ENCODE peak calls at places on chromosome 6, in ten cellular contexts. One of them, this sample, is unnamed.

GRCh38 chr6:2020909-2021308 is 224.5 kb downstream of the GMDS start:
- DNase-seq in neural progenitor cell: no peak
- DNase-seq in left ventricle myocardium inferior: no peak
- DNase-seq in mesenchymal stem cell: no peak
- DNase-seq in GM23248: peak; percentile 54
- DNase-seq in Peyer's patch: no peak
- DNase-seq in fibroblast of the aortic adventitia: peak; percentile 54
- DNase-seq in right cardiac atrium: no peak
- DNase-seq in lower lobe of right lung: no peak
- DNase-seq in choroid plexus epithelial cell: peak; percentile 77
- DNase-seq in this sample: peak; percentile 69

GRCh38 chr6:113171882-113172281 is 685.3 kb upstream of the MARCKS start:
- DNase-seq in neural progenitor cell: no peak
- DNase-seq in left ventricle myocardium inferior: no peak
- DNase-seq in mesenchymal stem cell: no peak
- DNase-seq in GM23248: no peak
- DNase-seq in Peyer's patch: no peak
- DNase-seq in fibroblast of the aortic adventitia: no peak
- DNase-seq in right cardiac atrium: no peak
- DNase-seq in lower lobe of right lung: no peak
- DNase-seq in choroid plexus epithelial cell: no peak
- DNase-seq in this sample: no peak

GRCh38 chr6:42347456-42347855 is 104.3 kb downstream of the TRERF1 start:
- DNase-seq in neural progenitor cell: no peak
- DNase-seq in left ventricle myocardium inferior: no peak
- DNase-seq in mesenchymal stem cell: no peak
- DNase-seq in GM23248: no peak
- DNase-seq in Peyer's patch: no peak
- DNase-seq in fibroblast of the aortic adventitia: no peak
- DNase-seq in right cardiac atrium: no peak
- DNase-seq in lower lobe of right lung: no peak
- DNase-seq in choroid plexus epithelial cell: no peak
- DNase-seq in this sample: no peak

GRCh38 chr6:12440981-12441380 is 150.8 kb downstream of the EDN1 start:
- DNase-seq in neural progenitor cell: peak; percentile 43
- DNase-seq in left ventricle myocardium inferior: no peak
- DNase-seq in mesenchymal stem cell: peak; percentile 19
- DNase-seq in GM23248: peak; percentile 17
- DNase-seq in Peyer's patch: no peak
- DNase-seq in fibroblast of the aortic adventitia: peak; percentile 31
- DNase-seq in right cardiac atrium: no peak
- DNase-seq in lower lobe of right lung: no peak
- DNase-seq in choroid plexus epithelial cell: peak; percentile 15
- DNase-seq in this sample: no peak

GRCh38 chr6:155388546-155388945 is 67.1 kb downstream of the NOX3 start:
- DNase-seq in neural progenitor cell: no peak
- DNase-seq in left ventricle myocardium inferior: no peak
- DNase-seq in mesenchymal stem cell: peak; percentile 32
- DNase-seq in GM23248: no peak
- DNase-seq in Peyer's patch: no peak
- DNase-seq in fibroblast of the aortic adventitia: no peak
- DNase-seq in right cardiac atrium: no peak
- DNase-seq in lower lobe of right lung: no peak
- DNase-seq in choroid plexus epithelial cell: no peak
- DNase-seq in this sample: no peak

GRCh38 chr6:34047913-34048867 is 97.7 kb downstream of the GRM4 start:
- DNase-seq in neural progenitor cell: no peak
- DNase-seq in left ventricle myocardium inferior: no peak
- DNase-seq in mesenchymal stem cell: no peak
- DNase-seq in GM23248: no peak
- DNase-seq in Peyer's patch: no peak
- DNase-seq in fibroblast of the aortic adventitia: no peak
- DNase-seq in right cardiac atrium: no peak
- DNase-seq in lower lobe of right lung: no peak
- DNase-seq in choroid plexus epithelial cell: no peak
- DNase-seq in this sample: no peak

GRCh38 chr6:124462746-124463145 is 499.5 kb upstream of the RNF217 start:
- DNase-seq in neural progenitor cell: no peak
- DNase-seq in left ventricle myocardium inferior: no peak
- DNase-seq in mesenchymal stem cell: no peak
- DNase-seq in GM23248: no peak
- DNase-seq in Peyer's patch: no peak
- DNase-seq in fibroblast of the aortic adventitia: no peak
- DNase-seq in right cardiac atrium: no peak
- DNase-seq in lower lobe of right lung: no peak
- DNase-seq in choroid plexus epithelial cell: no peak
- DNase-seq in this sample: no peak

GRCh38 chr6:145929037-145929633 is 35.0 kb downstream of the SHPRH start:
- DNase-seq in neural progenitor cell: peak; percentile 53
- DNase-seq in left ventricle myocardium inferior: no peak
- DNase-seq in mesenchymal stem cell: peak; percentile 58
- DNase-seq in GM23248: peak; percentile 60
- DNase-seq in Peyer's patch: no peak
- DNase-seq in fibroblast of the aortic adventitia: peak; percentile 78
- DNase-seq in right cardiac atrium: no peak
- DNase-seq in lower lobe of right lung: no peak
- DNase-seq in choroid plexus epithelial cell: peak; percentile 77
- DNase-seq in this sample: peak; percentile 74

GRCh38 chr6:41055149-41055548 is 2.1 kb downstream of the APOBEC2 start:
- DNase-seq in neural progenitor cell: no peak
- DNase-seq in left ventricle myocardium inferior: no peak
- DNase-seq in mesenchymal stem cell: peak; percentile 43
- DNase-seq in GM23248: no peak
- DNase-seq in Peyer's patch: no peak
- DNase-seq in fibroblast of the aortic adventitia: no peak
- DNase-seq in right cardiac atrium: no peak
- DNase-seq in lower lobe of right lung: no peak
- DNase-seq in choroid plexus epithelial cell: no peak
- DNase-seq in this sample: no peak

GRCh38 chr6:87731818-87732661 is 30.0 kb upstream of the AKIRIN2 start:
- DNase-seq in neural progenitor cell: no peak
- DNase-seq in left ventricle myocardium inferior: peak; percentile 91
- DNase-seq in mesenchymal stem cell: peak; percentile 74
- DNase-seq in GM23248: peak; percentile 96
- DNase-seq in Peyer's patch: peak; percentile 59
- DNase-seq in fibroblast of the aortic adventitia: peak; percentile 100
- DNase-seq in right cardiac atrium: peak; percentile 93
- DNase-seq in lower lobe of right lung: peak; percentile 95
- DNase-seq in choroid plexus epithelial cell: peak; percentile 98
- DNase-seq in this sample: peak; percentile 91

GRCh38 chr6:34152806-34153565 is 7.1 kb upstream of the GRM4 start:
- DNase-seq in neural progenitor cell: no peak
- DNase-seq in left ventricle myocardium inferior: no peak
- DNase-seq in mesenchymal stem cell: no peak
- DNase-seq in GM23248: no peak
- DNase-seq in Peyer's patch: no peak
- DNase-seq in fibroblast of the aortic adventitia: no peak
- DNase-seq in right cardiac atrium: no peak
- DNase-seq in lower lobe of right lung: no peak
- DNase-seq in choroid plexus epithelial cell: no peak
- DNase-seq in this sample: no peak

GRCh38 chr6:78619016-78619415 is 248.3 kb upstream of the IRAK1BP1 start:
- DNase-seq in neural progenitor cell: no peak
- DNase-seq in left ventricle myocardium inferior: no peak
- DNase-seq in mesenchymal stem cell: no peak
- DNase-seq in GM23248: no peak
- DNase-seq in Peyer's patch: no peak
- DNase-seq in fibroblast of the aortic adventitia: peak; percentile 76
- DNase-seq in right cardiac atrium: no peak
- DNase-seq in lower lobe of right lung: no peak
- DNase-seq in choroid plexus epithelial cell: peak; percentile 13
- DNase-seq in this sample: peak; percentile 23

GRCh38 chr6:90286884-90287488 is 9.7 kb downstream of the BACH2 start:
- DNase-seq in neural progenitor cell: peak; percentile 79
- DNase-seq in left ventricle myocardium inferior: no peak
- DNase-seq in mesenchymal stem cell: peak; percentile 29
- DNase-seq in GM23248: peak; percentile 31
- DNase-seq in Peyer's patch: peak; percentile 71
- DNase-seq in fibroblast of the aortic adventitia: peak; percentile 27
- DNase-seq in right cardiac atrium: no peak
- DNase-seq in lower lobe of right lung: no peak
- DNase-seq in choroid plexus epithelial cell: peak; percentile 63
- DNase-seq in this sample: peak; percentile 19

GRCh38 chr6:56026461-56027180 is 151.2 kb upstream of the BMP5 start:
- DNase-seq in neural progenitor cell: no peak
- DNase-seq in left ventricle myocardium inferior: no peak
- DNase-seq in mesenchymal stem cell: no peak
- DNase-seq in GM23248: no peak
- DNase-seq in Peyer's patch: no peak
- DNase-seq in fibroblast of the aortic adventitia: no peak
- DNase-seq in right cardiac atrium: no peak
- DNase-seq in lower lobe of right lung: no peak
- DNase-seq in choroid plexus epithelial cell: no peak
- DNase-seq in this sample: peak; percentile 32

GRCh38 chr6:108277831-108278230 is 17.0 kb upstream of the SNX3 start:
- DNase-seq in neural progenitor cell: no peak
- DNase-seq in left ventricle myocardium inferior: no peak
- DNase-seq in mesenchymal stem cell: no peak
- DNase-seq in GM23248: no peak
- DNase-seq in Peyer's patch: no peak
- DNase-seq in fibroblast of the aortic adventitia: no peak
- DNase-seq in right cardiac atrium: no peak
- DNase-seq in lower lobe of right lung: no peak
- DNase-seq in choroid plexus epithelial cell: no peak
- DNase-seq in this sample: no peak

DNA sequence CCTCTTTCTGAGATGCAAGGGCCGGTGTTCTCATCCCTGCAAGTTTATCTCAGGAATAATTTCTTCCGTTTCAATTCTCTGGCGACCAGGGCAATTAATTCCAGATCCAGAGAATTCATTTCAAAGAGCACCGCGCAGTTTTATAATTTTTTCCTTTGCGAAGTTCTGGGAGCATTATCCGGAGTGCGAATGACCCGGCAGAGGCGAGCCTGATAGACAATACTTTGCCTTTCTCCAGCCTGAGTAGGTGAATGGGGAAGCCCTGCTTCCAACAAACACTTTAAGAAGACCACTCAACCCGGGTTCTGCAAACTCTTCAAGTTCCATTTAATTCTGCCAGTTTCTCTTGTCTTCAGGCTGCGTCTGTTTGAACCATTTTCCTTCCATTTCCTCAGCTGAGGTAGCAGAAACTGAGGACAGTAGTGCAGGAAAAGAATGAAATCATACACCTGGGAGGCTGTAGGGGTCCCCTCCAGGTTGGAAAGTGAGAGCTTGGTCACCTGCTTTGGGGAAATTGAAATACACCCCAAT is 974 bp downstream of the VGLL2 start:
- DNase-seq in neural progenitor cell: peak; percentile 29
- DNase-seq in left ventricle myocardium inferior: no peak
- DNase-seq in mesenchymal stem cell: no peak
- DNase-seq in GM23248: peak; percentile 12
- DNase-seq in Peyer's patch: no peak
- DNase-seq in fibroblast of the aortic adventitia: no peak
- DNase-seq in right cardiac atrium: no peak
- DNase-seq in lower lobe of right lung: no peak
- DNase-seq in choroid plexus epithelial cell: no peak
- DNase-seq in this sample: no peak
- H3K4me3 ChIP-seq in neural progenitor cell: peak overlapping the region; percentile 47
- H3K4me3 ChIP-seq in left ventricle myocardium inferior: peak overlapping the region; percentile 63
- H3K4me3 ChIP-seq in mesenchymal stem cell: no peak overlapping the region
- H3K4me3 ChIP-seq in GM23248: peak overlapping the region; percentile 69
- H3K4me3 ChIP-seq in Peyer's patch: no peak overlapping the region
- H3K4me3 ChIP-seq in fibroblast of the aortic adventitia: peak overlapping the region; percentile 58
- H3K4me3 ChIP-seq in right cardiac atrium: peak overlapping the region; percentile 25
- H3K4me3 ChIP-seq in lower lobe of right lung: peak overlapping the region; percentile 46
- H3K4me3 ChIP-seq in choroid plexus epithelial cell: no peak overlapping the region
- H3K4me3 ChIP-seq in this sample: no peak overlapping the region

GRCh38 chr6:167000759-167001158 is 1.6 kb downstream of the CEP43 start:
- DNase-seq in neural progenitor cell: no peak
- DNase-seq in left ventricle myocardium inferior: no peak
- DNase-seq in mesenchymal stem cell: no peak
- DNase-seq in GM23248: no peak
- DNase-seq in Peyer's patch: no peak
- DNase-seq in fibroblast of the aortic adventitia: no peak
- DNase-seq in right cardiac atrium: no peak
- DNase-seq in lower lobe of right lung: no peak
- DNase-seq in choroid plexus epithelial cell: no peak
- DNase-seq in this sample: no peak
- H3K4me3 ChIP-seq in neural progenitor cell: peak overlapping the region; percentile 91
- H3K4me3 ChIP-seq in left ventricle myocardium inferior: no peak overlapping the region
- H3K4me3 ChIP-seq in mesenchymal stem cell: no peak overlapping the region
- H3K4me3 ChIP-seq in GM23248: peak overlapping the region; percentile 83
- H3K4me3 ChIP-seq in Peyer's patch: no peak overlapping the region
- H3K4me3 ChIP-seq in fibroblast of the aortic adventitia: peak overlapping the region; percentile 6
- H3K4me3 ChIP-seq in right cardiac atrium: no peak overlapping the region
- H3K4me3 ChIP-seq in lower lobe of right lung: no peak overlapping the region
- H3K4me3 ChIP-seq in choroid plexus epithelial cell: no peak overlapping the region
- H3K4me3 ChIP-seq in this sample: no peak overlapping the region

GRCh38 chr6:149060300-149060984 is 257.1 kb upstream of the TAB2 start:
- DNase-seq in neural progenitor cell: no peak
- DNase-seq in left ventricle myocardium inferior: peak; percentile 24
- DNase-seq in mesenchymal stem cell: peak; percentile 54
- DNase-seq in GM23248: no peak
- DNase-seq in Peyer's patch: peak; percentile 71
- DNase-seq in fibroblast of the aortic adventitia: no peak
- DNase-seq in right cardiac atrium: no peak
- DNase-seq in lower lobe of right lung: peak; percentile 52
- DNase-seq in choroid plexus epithelial cell: peak; percentile 39
- DNase-seq in this sample: peak; percentile 41
- H3K4me3 ChIP-seq in neural progenitor cell: no peak overlapping the region
- H3K4me3 ChIP-seq in left ventricle myocardium inferior: no peak overlapping the region
- H3K4me3 ChIP-seq in mesenchymal stem cell: no peak overlapping the region
- H3K4me3 ChIP-seq in GM23248: no peak overlapping the region
- H3K4me3 ChIP-seq in Peyer's patch: no peak overlapping the region
- H3K4me3 ChIP-seq in fibroblast of the aortic adventitia: no peak overlapping the region
- H3K4me3 ChIP-seq in right cardiac atrium: no peak overlapping the region
- H3K4me3 ChIP-seq in lower lobe of right lung: no peak overlapping the region
- H3K4me3 ChIP-seq in choroid plexus epithelial cell: no peak overlapping the region
- H3K4me3 ChIP-seq in this sample: no peak overlapping the region

GRCh38 chr6:158073776-158074175 is 92.1 kb downstream of the SYNJ2 start:
- DNase-seq in neural progenitor cell: no peak
- DNase-seq in left ventricle myocardium inferior: no peak
- DNase-seq in mesenchymal stem cell: no peak
- DNase-seq in GM23248: no peak
- DNase-seq in Peyer's patch: no peak
- DNase-seq in fibroblast of the aortic adventitia: no peak
- DNase-seq in right cardiac atrium: no peak
- DNase-seq in lower lobe of right lung: no peak
- DNase-seq in choroid plexus epithelial cell: no peak
- DNase-seq in this sample: peak; percentile 14

GRCh38 chr6:158078320-158078719 is 89.7 kb downstream of the SERAC1 start:
- DNase-seq in neural progenitor cell: no peak
- DNase-seq in left ventricle myocardium inferior: no peak
- DNase-seq in mesenchymal stem cell: no peak
- DNase-seq in GM23248: no peak
- DNase-seq in Peyer's patch: no peak
- DNase-seq in fibroblast of the aortic adventitia: no peak
- DNase-seq in right cardiac atrium: no peak
- DNase-seq in lower lobe of right lung: no peak
- DNase-seq in choroid plexus epithelial cell: no peak
- DNase-seq in this sample: no peak

GRCh38 chr6:158072083-158072721 is 90.5 kb downstream of the SYNJ2 start:
- DNase-seq in neural progenitor cell: peak; percentile 76
- DNase-seq in left ventricle myocardium inferior: peak; percentile 68
- DNase-seq in mesenchymal stem cell: peak; percentile 70
- DNase-seq in GM23248: peak; percentile 82
- DNase-seq in Peyer's patch: peak; percentile 50
- DNase-seq in fibroblast of the aortic adventitia: peak; percentile 82
- DNase-seq in right cardiac atrium: peak; percentile 88
- DNase-seq in lower lobe of right lung: peak; percentile 79
- DNase-seq in choroid plexus epithelial cell: peak; percentile 86
- DNase-seq in this sample: peak; percentile 81

GRCh38 chr6:158080849-158081656 is 87.0 kb downstream of the SERAC1 start:
- DNase-seq in neural progenitor cell: no peak
- DNase-seq in left ventricle myocardium inferior: no peak
- DNase-seq in mesenchymal stem cell: no peak
- DNase-seq in GM23248: no peak
- DNase-seq in Peyer's patch: peak; percentile 1
- DNase-seq in fibroblast of the aortic adventitia: no peak
- DNase-seq in right cardiac atrium: no peak
- DNase-seq in lower lobe of right lung: no peak
- DNase-seq in choroid plexus epithelial cell: no peak
- DNase-seq in this sample: no peak

GRCh38 chr6:158076548-158076947 is 91.5 kb downstream of the SERAC1 start:
- DNase-seq in neural progenitor cell: no peak
- DNase-seq in left ventricle myocardium inferior: no peak
- DNase-seq in mesenchymal stem cell: no peak
- DNase-seq in GM23248: no peak
- DNase-seq in Peyer's patch: no peak
- DNase-seq in fibroblast of the aortic adventitia: no peak
- DNase-seq in right cardiac atrium: no peak
- DNase-seq in lower lobe of right lung: no peak
- DNase-seq in choroid plexus epithelial cell: no peak
- DNase-seq in this sample: no peak
- H3K4me3 ChIP-seq in neural progenitor cell: no peak overlapping the region
- H3K4me3 ChIP-seq in left ventricle myocardium inferior: no peak overlapping the region
- H3K4me3 ChIP-seq in mesenchymal stem cell: no peak overlapping the region
- H3K4me3 ChIP-seq in GM23248: no peak overlapping the region
- H3K4me3 ChIP-seq in Peyer's patch: no peak overlapping the region
- H3K4me3 ChIP-seq in fibroblast of the aortic adventitia: no peak overlapping the region
- H3K4me3 ChIP-seq in right cardiac atrium: no peak overlapping the region
- H3K4me3 ChIP-seq in lower lobe of right lung: no peak overlapping the region
- H3K4me3 ChIP-seq in choroid plexus epithelial cell: no peak overlapping the region
- H3K4me3 ChIP-seq in this sample: no peak overlapping the region

This sample was measured in fibroblast of lung.